ENCODE peak calls at places on chromosomes 12 and 14, in eight cellular contexts. Z is H7, F is stromal cell of bone marrow, I is ACHN, O is lung, K is erythroblast, W is ELF-1, X is M059J. J is an unnamed sample.

GRCh38 chr14:22973217-22974032 is 8.9 kb downstream of the AJUBA start:
- DNase-seq in K (peak), Z (peak), W (peak), I (peak), X (peak), O (no peak), F (peak), J (peak)

GRCh38 chr12:118059645-118060275 is 1.2 kb downstream of the WSB2 start:
- DNase-seq in I (peak), X (no peak), K (no peak), Z (no peak), O (no peak), W (peak), F (no peak), J (peak)

GRCh38 chr12:80107221-80107620 is 7.9 kb downstream of the OTOGL start:
- DNase-seq in F (no peak), X (peak), K (no peak), I (no peak), W (no peak), Z (no peak), O (no peak), J (no peak)

GRCh38 chr14:45426685-45427282 is 173.8 kb upstream of the MIS18BP1 start:
- DNase-seq in X (peak), F (peak), O (no peak), I (peak), W (peak), K (peak), Z (peak), J (peak)

GRCh38 chr12:112858776-112859175 is 48.0 kb upstream of the OAS1 start:
- DNase-seq in Z (no peak), W (no peak), I (no peak), F (no peak), X (no peak), O (no peak), K (no peak), J (no peak)

GRCh38 chr12:100793182-100793581 is 1.4 kb upstream of the ANO4 start:
- DNase-seq in O (no peak), I (peak), X (peak), W (no peak), K (no peak), Z (no peak), F (no peak), J (peak)

GRCh38 chr14:93949511-93950075 is 22.4 kb downstream of the FAM181A start:
- DNase-seq in I (no peak), W (no peak), X (no peak), Z (no peak), F (no peak), O (no peak), K (no peak), J (no peak)

GRCh38 chr14:48670939-48671338 is 915.2 kb downstream of the RPS29 start:
- DNase-seq in K (no peak), I (no peak), X (no peak), Z (no peak), O (no peak), F (no peak), W (no peak), J (no peak)

GRCh38 chr12:116380066-116380465 is 102.6 kb upstream of the MED13L start:
- DNase-seq in W (no peak), F (no peak), K (no peak), X (peak), I (no peak), O (no peak), Z (no peak), J (no peak)

GRCh38 chr14:75562048-75562447 is 16.4 kb upstream of the FLVCR2 start:
- DNase-seq in K (no peak), I (no peak), X (peak), F (no peak), Z (no peak), O (no peak), W (no peak), J (no peak)

GRCh38 chr12:43044241-43044640 is 454.7 kb upstream of the PRICKLE1 start:
- DNase-seq in W (no peak), F (no peak), X (no peak), Z (no peak), K (no peak), I (no peak), O (no peak), J (no peak)

GRCh38 chr12:30437616-30438015 is 258.1 kb downstream of the IPO8 start:
- DNase-seq in O (no peak), K (no peak), X (no peak), F (no peak), W (no peak), Z (no peak), I (no peak), J (peak)

GRCh38 chr12:62713723-62714122 is 221.2 kb downstream of the PPM1H start:
- DNase-seq in F (no peak), K (no peak), O (no peak), I (no peak), Z (no peak), X (no peak), W (no peak), J (no peak)

GRCh38 chr14:84065811-84066210 is 1464.1 kb upstream of the FLRT2 start:
- DNase-seq in Z (no peak), I (no peak), O (no peak), W (no peak), X (no peak), F (no peak), K (no peak), J (no peak)

GRCh38 chr12:51973560-51973959 is 22.1 kb downstream of the ACVR1B start:
- DNase-seq in X (no peak), I (no peak), K (no peak), Z (no peak), O (no peak), W (no peak), F (peak), J (peak)

GRCh38 chr14:71592361-71592760 is 339.9 kb upstream of the RGS6 start:
- DNase-seq in F (no peak), O (no peak), K (peak), Z (no peak), W (no peak), I (no peak), X (peak), J (no peak)

GRCh38 chr12:111335811-111336210 is 33.1 kb downstream of the PHETA1 start:
- DNase-seq in O (no peak), F (no peak), K (no peak), Z (no peak), X (no peak), I (no peak), W (no peak), J (no peak)

GRCh38 chr12:81502912-81503695 is 256.0 kb downstream of the PPFIA2 start:
- DNase-seq in I (peak), Z (no peak), O (no peak), K (no peak), F (peak), W (no peak), X (peak), J (peak)

GRCh38 chr12:69161835-69162234 is 77.5 kb upstream of the CPSF6 start:
- DNase-seq in X (peak), F (no peak), K (no peak), O (no peak), W (no peak), I (no peak), Z (no peak), J (no peak)